ENCODE peak calls at places on chromosomes 13 and 19, in four cellular contexts. C is A549, N is GM12878, R is HepG2. H is an unnamed sample.
A peak's percentile ranks its signal among the peaks of the same experiment; 100 is the strongest.

GRCh38 chr19:43331435-43332010 is 22.0 kb upstream of the CD177 start:
- DNase-seq in R (no peak), C (no peak), N (no peak), H (no peak)

GRCh38 chr19:19224852-19225494 is 13.2 kb downstream of the NCAN start:
- DNase-seq in N (no peak), R (peak; percentile 78), C (peak; percentile 84), H (peak; percentile 96)

GRCh38 chr13:107025991-107026390 is 458.1 kb upstream of the ARGLU1 start:
- DNase-seq in N (no peak), C (no peak), R (no peak), H (no peak)

GRCh38 chr19:51016798-51017683 is 2.5 kb downstream of the KLK10 start:
- DNase-seq in N (no peak), R (peak; percentile 31), C (peak; percentile 87), H (peak; percentile 83)

GRCh38 chr19:15248648-15249559 is 16.7 kb upstream of the EPHX3 start:
- DNase-seq in C (peak; percentile 65), R (no peak), N (no peak), H (no peak)

GRCh38 chr19:13610042-13610691 is 103.9 kb upstream of the CACNA1A start:
- DNase-seq in N (no peak), R (no peak), C (peak; percentile 17), H (no peak)

GRCh38 chr13:113022391-113023216 is 53.6 kb downstream of the MCF2L start:
- DNase-seq in N (no peak), C (no peak), R (peak; percentile 98), H (no peak)

GRCh38 chr19:4609878-4610511 is 29.3 kb upstream of the TNFAIP8L1 start:
- DNase-seq in C (no peak), N (no peak), R (no peak), H (peak; percentile 31)

GRCh38 chr19:3606690-3607289 is at the start of gene TBXA2R:
- DNase-seq in N (no peak), R (no peak), C (peak; percentile 51), H (peak; percentile 94)

GRCh38 chr13:30042272-30042671 is 191.9 kb upstream of the UBL3 start:
- DNase-seq in N (no peak), R (no peak), C (no peak), H (no peak)

GRCh38 chr19:33226550-33227241 is 1.0 kb upstream of the SLC7A10 start:
- DNase-seq in R (no peak), C (peak; percentile 67), N (no peak), H (no peak)

GRCh38 chr13:31485651-31486051 is 253.7 kb upstream of the RXFP2 start:
- DNase-seq in N (no peak), C (no peak), R (no peak), H (no peak)

GRCh38 chr13:108963846-108964600 is 334.6 kb downstream of the MYO16 start:
- DNase-seq in R (no peak), N (no peak), C (no peak), H (no peak)

GRCh38 chr19:50797429-50798115 is 7.4 kb downstream of the ACP4 start:
- DNase-seq in R (no peak), C (no peak), N (no peak), H (no peak)

GRCh38 chr19:3316132-3316648 is 50.2 kb upstream of the NFIC start:
- DNase-seq in R (no peak), C (no peak), N (no peak), H (no peak)

GRCh38 chr13:111491021-111491420 is 170.6 kb downstream of the TEX29 start:
- DNase-seq in N (no peak), R (no peak), C (no peak), H (no peak)

GRCh38 chr13:65855276-65855675 is 1374.9 kb downstream of the PCDH9 start:
- DNase-seq in C (no peak), R (no peak), N (no peak), H (no peak)

GRCh38 chr13:50124536-50125305 is 109.5 kb downstream of the KCNRG start:
- DNase-seq in C (peak; percentile 54), R (peak; percentile 33), N (no peak), H (peak; percentile 37)

GRCh38 chr13:29964181-29964845 is 113.9 kb upstream of the UBL3 start:
- DNase-seq in R (no peak), C (no peak), N (no peak), H (peak; percentile 50)

GRCh38 chr19:15587663-15588062 is 27.4 kb upstream of the CYP4F8 start:
- DNase-seq in C (no peak), R (no peak), N (no peak), H (no peak)

GRCh38 chr13:113748101-113748861 is 10.7 kb upstream of the TMEM255B start:
- DNase-seq in C (no peak), R (peak; percentile 57), N (no peak), H (peak; percentile 41)

GRCh38 chr19:34317311-34317927 is 47.6 kb upstream of the GPI start:
- DNase-seq in N (no peak), R (no peak), C (no peak), H (peak; percentile 63)

GRCh38 chr13:41500501-41500900 is 43.2 kb downstream of the RGCC start:
- DNase-seq in C (no peak), N (no peak), R (no peak), H (no peak)

GRCh38 chr13:73061478-73062275 is 2.9 kb downstream of the KLF5 start:
- DNase-seq in R (no peak), N (no peak), C (no peak), H (no peak)

GRCh38 chr19:51093066-51093465 is 10.4 kb upstream of the KLK14 start:
- DNase-seq in N (no peak), C (no peak), R (peak; percentile 11), H (no peak)

GRCh38 chr19:38020331-38020730 is 113.3 kb downstream of the SIPA1L3 start:
- DNase-seq in N (no peak), R (no peak), C (no peak), H (no peak)

GRCh38 chr13:73656863-73657262 is 477.3 kb downstream of the KLF12 start:
- DNase-seq in C (no peak), R (no peak), N (no peak), H (no peak)

GRCh38 chr19:46621191-46622117 is 3.4 kb downstream of the PTGIR start:
- DNase-seq in R (no peak), C (no peak), N (no peak), H (no peak)

GRCh38 chr19:45528149-45528743 is 21.0 kb downstream of the VASP start:
- DNase-seq in C (peak; percentile 66), N (no peak), R (no peak), H (peak; percentile 62)

GRCh38 chr19:4196587-4197148 is 14.2 kb downstream of the ANKRD24 start:
- DNase-seq in C (no peak), R (no peak), N (no peak), H (no peak)

GRCh38 chr13:110563463-110563774 is 1.9 kb upstream of the RAB20 start:
- DNase-seq in R (no peak), N (no peak), C (no peak), H (no peak)

GRCh38 chr19:16824658-16825311 is 4.4 kb upstream of the SIN3B start:
- DNase-seq in R (no peak), N (no peak), C (no peak), H (no peak)

GRCh38 chr13:26713341-26713740 is 47.2 kb downstream of the GPR12 start:
- DNase-seq in C (no peak), R (no peak), N (no peak), H (no peak)

GRCh38 chr13:86020350-86021002 is 221.3 kb upstream of the SLITRK6 start:
- DNase-seq in N (no peak), R (no peak), C (peak; percentile 42), H (no peak)

DNA sequence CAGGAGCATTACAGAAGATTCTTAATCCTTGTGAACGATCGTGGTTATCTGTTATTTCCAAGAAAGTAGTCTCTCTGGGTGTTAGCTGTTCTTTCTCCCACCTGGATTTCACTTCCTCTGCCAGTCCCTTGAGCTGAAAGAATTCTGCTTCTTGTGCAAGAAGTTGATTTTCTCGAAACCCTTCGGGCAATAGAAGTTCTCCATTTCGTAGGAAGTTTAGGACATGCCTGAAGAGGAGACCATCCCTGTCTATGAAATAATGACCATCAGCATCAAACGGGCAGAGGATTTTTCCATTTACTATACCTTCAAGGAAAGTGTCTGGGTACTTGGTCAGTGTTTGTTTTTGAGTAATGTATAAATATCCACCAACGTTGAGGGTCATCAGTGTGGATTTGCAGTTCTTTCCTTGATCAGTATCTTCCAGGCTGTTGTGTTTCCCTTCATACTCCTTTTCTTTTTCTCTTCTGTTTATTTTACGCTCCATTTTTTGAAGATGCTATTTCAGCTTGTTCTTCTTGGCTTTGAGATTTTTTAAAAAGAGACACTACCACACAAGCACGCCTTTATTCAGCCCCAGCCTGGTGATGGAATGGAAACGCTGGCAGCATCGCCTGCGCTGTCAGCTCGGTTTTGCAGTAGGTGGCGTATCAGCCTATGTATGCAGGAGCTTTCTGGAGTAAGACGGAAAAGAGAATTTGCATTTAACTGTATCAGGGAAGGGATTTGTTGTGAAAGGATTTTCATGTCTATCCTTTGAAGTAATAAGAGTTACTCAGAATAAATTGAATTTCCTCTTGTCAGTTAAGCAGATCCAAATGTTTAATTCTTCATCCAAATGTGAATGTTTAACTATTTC is 6.5 kb downstream of the KCTD4 start:
- DNase-seq in N (no peak), R (no peak), C (peak; percentile 33), H (no peak)
- TF ChIP-seq CHD4 in N (no peak), R (no peak), C (no peak), H (no peak)

DNA sequence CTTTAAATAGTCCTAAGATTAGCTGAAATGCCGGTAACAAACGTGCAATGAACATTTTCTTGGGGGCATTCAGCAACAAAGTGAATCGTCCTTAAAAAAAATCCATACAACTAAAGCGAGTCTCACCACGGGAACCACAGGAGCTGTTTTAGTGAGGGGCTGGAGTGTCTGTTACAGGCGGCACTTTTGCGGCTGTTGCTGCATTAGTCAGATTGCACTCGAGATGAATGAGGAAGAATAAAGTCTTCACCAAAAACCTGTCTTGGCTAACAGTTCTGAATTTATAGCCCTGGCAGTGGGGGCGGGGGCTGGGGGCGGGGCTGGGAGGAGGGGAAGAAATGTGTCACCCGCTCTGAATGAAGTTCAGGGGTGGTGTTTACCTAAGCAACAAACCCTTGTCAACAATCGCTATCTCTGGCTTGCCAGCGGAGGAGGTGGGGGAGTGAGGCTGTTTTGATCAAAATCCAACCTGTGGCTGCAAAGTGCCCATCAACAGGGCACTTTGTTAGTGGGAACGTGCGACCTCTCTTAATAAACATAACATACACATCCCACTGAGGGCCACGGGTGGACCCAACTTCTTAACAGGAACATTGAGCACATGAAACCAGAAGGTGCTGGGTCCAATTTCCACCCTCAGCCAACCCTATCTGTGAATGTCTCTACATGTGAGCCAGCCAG is 44.5 kb downstream of the RFX2 start:
- DNase-seq in R (peak; percentile 87), N (no peak), C (peak; percentile 85), H (peak; percentile 83)
- TF ChIP-seq POLR2A in R (peak; percentile 52), N (no peak), C (no peak), H (peak; percentile 39)

DNA sequence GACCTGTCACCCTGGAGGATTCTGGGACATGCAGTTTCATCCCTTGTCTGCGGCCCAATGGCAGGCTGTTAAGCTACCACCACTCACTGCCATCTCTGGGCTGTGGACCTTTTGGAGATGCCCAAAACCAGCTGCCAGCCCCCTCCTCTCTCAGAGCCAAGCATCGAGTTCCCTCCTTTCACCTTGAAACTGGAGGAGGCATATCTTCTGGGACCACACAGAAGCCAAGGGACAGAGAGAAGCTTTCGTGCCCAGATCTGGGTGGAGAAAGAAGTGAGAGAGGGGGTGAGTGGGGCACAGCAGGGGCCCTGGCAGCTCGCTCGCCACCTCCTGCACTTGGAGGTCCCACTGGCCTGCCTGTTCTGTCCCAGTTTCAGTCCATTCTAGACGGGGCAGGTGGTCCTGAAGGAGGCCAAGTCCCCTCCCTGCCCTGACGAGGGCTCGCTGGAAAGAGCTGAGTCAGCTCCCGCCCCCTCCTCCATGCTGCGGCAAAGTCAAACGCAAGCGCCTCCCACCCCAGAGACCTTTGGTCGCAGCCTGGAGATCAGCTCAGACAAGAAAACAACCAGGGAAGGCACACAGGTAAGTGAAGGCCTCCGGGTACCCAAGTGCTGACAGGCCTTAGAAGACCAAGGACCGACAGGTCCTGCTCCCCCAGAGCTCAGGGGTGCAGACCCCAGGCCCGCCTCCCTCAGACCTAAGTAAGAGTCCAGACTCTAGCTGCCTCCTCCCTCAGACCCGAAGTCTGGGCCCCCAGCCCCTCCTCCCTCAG is 3.8 kb downstream of the BCAT2 start:
- DNase-seq in R (peak; percentile 88), C (peak; percentile 76), N (no peak), H (peak; percentile 72)
- TF ChIP-seq CHD4 in R (no peak), C (no peak), N (no peak), H (no peak)

GRCh38 chr19:41397086-41398041 is at the start of the genes BCKDHA and EXOSC5:
- DNase-seq in N (peak; percentile 99), R (peak; percentile 99), C (peak; percentile 100), H (peak; percentile 97)
- TF ChIP-seq POLR2A in N (peak; percentile 78), R (peak; percentile 65), C (peak; percentile 87), H (peak; percentile 86)

H was measured in K562.